ENCODE peak calls at places on chromosomes 11 and 22, in eight cellular contexts. One of them, this sample, is unnamed. For H3K36me3, the result is how much of the 10 kb centered on the place peaks cover.

GRCh38 chr11:88604255-88604654 is 266.7 kb upstream of the CTSC start:
- DNase-seq in GM23338: no peak
- DNase-seq in hepatocyte: no peak
- DNase-seq in OCI-LY7: no peak
- DNase-seq in PC-3: peak
- DNase-seq in MM.1S: no peak
- DNase-seq in GM23248: peak
- DNase-seq in HCT116: no peak
- DNase-seq in this sample: no peak

GRCh38 chr22:40400173-40400572 is 29.8 kb downstream of the SGSM3 start:
- DNase-seq in OCI-LY7: peak
- DNase-seq in GM23338: no peak
- DNase-seq in MM.1S: no peak
- DNase-seq in GM23248: no peak
- DNase-seq in HCT116: no peak
- DNase-seq in PC-3: no peak
- DNase-seq in hepatocyte: no peak
- DNase-seq in this sample: no peak

GRCh38 chr22:30949934-30950660 is 18.5 kb downstream of the MORC2 start:
- DNase-seq in PC-3: no peak
- DNase-seq in GM23338: no peak
- DNase-seq in hepatocyte: no peak
- DNase-seq in GM23248: no peak
- DNase-seq in HCT116: no peak
- DNase-seq in MM.1S: no peak
- DNase-seq in OCI-LY7: no peak
- DNase-seq in this sample: no peak

GRCh38 chr22:43207386-43207785 is 20.5 kb upstream of the TTLL12 start:
- DNase-seq in GM23338: no peak
- DNase-seq in OCI-LY7: no peak
- DNase-seq in hepatocyte: no peak
- DNase-seq in PC-3: no peak
- DNase-seq in HCT116: no peak
- DNase-seq in MM.1S: no peak
- DNase-seq in GM23248: no peak
- DNase-seq in this sample: no peak

GRCh38 chr11:1889527-1889930 is 2.2 kb downstream of the PRR33 start:
- DNase-seq in OCI-LY7: no peak
- DNase-seq in GM23338: no peak
- DNase-seq in hepatocyte: no peak
- DNase-seq in PC-3: no peak
- DNase-seq in GM23248: no peak
- DNase-seq in MM.1S: no peak
- DNase-seq in HCT116: no peak
- DNase-seq in this sample: no peak

GRCh38 chr11:117171007-117171647 is 7.4 kb upstream of the SIDT2 start:
- DNase-seq in GM23248: no peak
- DNase-seq in PC-3: no peak
- DNase-seq in hepatocyte: no peak
- DNase-seq in MM.1S: no peak
- DNase-seq in HCT116: no peak
- DNase-seq in OCI-LY7: no peak
- DNase-seq in GM23338: no peak
- DNase-seq in this sample: no peak

GRCh38 chr11:10413268-10413667 is 41.8 kb upstream of the AMPD3 start:
- DNase-seq in PC-3: peak
- DNase-seq in MM.1S: peak
- DNase-seq in GM23248: no peak
- DNase-seq in GM23338: no peak
- DNase-seq in hepatocyte: no peak
- DNase-seq in HCT116: peak
- DNase-seq in OCI-LY7: peak
- DNase-seq in this sample: no peak

GRCh38 chr22:40156001-40156516 is 21.7 kb upstream of the TNRC6B start:
- DNase-seq in GM23338: peak
- DNase-seq in HCT116: peak
- DNase-seq in PC-3: peak
- DNase-seq in hepatocyte: peak
- DNase-seq in OCI-LY7: no peak
- DNase-seq in GM23248: peak
- DNase-seq in MM.1S: peak
- DNase-seq in this sample: no peak

GRCh38 chr11:46680815-46681214 is 19.6 kb downstream of the ARHGAP1 start:
- DNase-seq in HCT116: no peak
- DNase-seq in hepatocyte: no peak
- DNase-seq in GM23338: no peak
- DNase-seq in OCI-LY7: no peak
- DNase-seq in GM23248: no peak
- DNase-seq in PC-3: no peak
- DNase-seq in MM.1S: no peak
- DNase-seq in this sample: no peak

GRCh38 chr11:65559951-65560537 is 1.9 kb upstream of the LTBP3 start:
- DNase-seq in HCT116: peak
- DNase-seq in MM.1S: no peak
- DNase-seq in GM23248: peak
- DNase-seq in PC-3: peak
- DNase-seq in OCI-LY7: no peak
- DNase-seq in hepatocyte: peak
- DNase-seq in GM23338: no peak
- DNase-seq in this sample: no peak

GRCh38 chr11:11940551-11940950 is 67.9 kb downstream of the DKK3 start:
- DNase-seq in GM23248: no peak
- DNase-seq in MM.1S: no peak
- DNase-seq in hepatocyte: no peak
- DNase-seq in HCT116: no peak
- DNase-seq in GM23338: peak
- DNase-seq in OCI-LY7: no peak
- DNase-seq in PC-3: no peak
- DNase-seq in this sample: peak

GRCh38 chr22:36022162-36022561 is 6.5 kb downstream of the RBFOX2 start:
- DNase-seq in MM.1S: peak
- DNase-seq in GM23248: peak
- DNase-seq in PC-3: no peak
- DNase-seq in OCI-LY7: no peak
- DNase-seq in GM23338: no peak
- DNase-seq in HCT116: no peak
- DNase-seq in hepatocyte: no peak
- DNase-seq in this sample: no peak

GRCh38 chr22:28594076-28594783 is 85.4 kb downstream of the TTC28 start:
- DNase-seq in PC-3: no peak
- DNase-seq in OCI-LY7: no peak
- DNase-seq in hepatocyte: no peak
- DNase-seq in GM23248: no peak
- DNase-seq in GM23338: no peak
- DNase-seq in MM.1S: no peak
- DNase-seq in HCT116: no peak
- DNase-seq in this sample: no peak

GRCh38 chr11:32099516-32099915 is 8.6 kb downstream of the RCN1 start:
- DNase-seq in HCT116: no peak
- DNase-seq in hepatocyte: no peak
- DNase-seq in GM23248: no peak
- DNase-seq in OCI-LY7: no peak
- DNase-seq in GM23338: no peak
- DNase-seq in MM.1S: no peak
- DNase-seq in PC-3: no peak
- DNase-seq in this sample: no peak

GRCh38 chr22:29146101-29146560 is 59.6 kb upstream of the EMID1 start:
- DNase-seq in OCI-LY7: no peak
- DNase-seq in HCT116: no peak
- DNase-seq in GM23338: no peak
- DNase-seq in hepatocyte: no peak
- DNase-seq in PC-3: no peak
- DNase-seq in GM23248: no peak
- DNase-seq in MM.1S: no peak
- DNase-seq in this sample: no peak

GRCh38 chr22:42786606-42787356 is 66.1 kb upstream of the A4GALT start:
- DNase-seq in HCT116: no peak
- DNase-seq in GM23248: no peak
- DNase-seq in hepatocyte: no peak
- DNase-seq in PC-3: no peak
- DNase-seq in GM23338: no peak
- DNase-seq in MM.1S: no peak
- DNase-seq in OCI-LY7: no peak
- DNase-seq in this sample: no peak

GRCh38 chr11:111851636-111852035 is 19.7 kb downstream of the ALG9 start:
- DNase-seq in hepatocyte: peak
- DNase-seq in OCI-LY7: peak
- DNase-seq in MM.1S: no peak
- DNase-seq in PC-3: peak
- DNase-seq in HCT116: no peak
- DNase-seq in GM23248: peak
- DNase-seq in GM23338: peak
- DNase-seq in this sample: peak

GRCh38 chr11:109984634-109985289 is 108.4 kb upstream of the ZC3H12C start:
- DNase-seq in MM.1S: peak
- DNase-seq in GM23338: no peak
- DNase-seq in OCI-LY7: peak
- DNase-seq in HCT116: no peak
- DNase-seq in PC-3: peak
- DNase-seq in GM23248: no peak
- DNase-seq in hepatocyte: no peak
- DNase-seq in this sample: no peak

GRCh38 chr22:21641417-21641794 is 696 bp upstream of the SDF2L1 start:
- DNase-seq in MM.1S: no peak
- DNase-seq in PC-3: peak
- DNase-seq in hepatocyte: peak
- DNase-seq in HCT116: no peak
- DNase-seq in OCI-LY7: no peak
- DNase-seq in GM23338: peak
- DNase-seq in GM23248: peak
- DNase-seq in this sample: peak

GRCh38 chr11:67006029-67006884 is 16.7 kb upstream of the SYT12 start:
- DNase-seq in PC-3: peak
- DNase-seq in hepatocyte: no peak
- DNase-seq in OCI-LY7: peak
- DNase-seq in GM23338: peak
- DNase-seq in HCT116: peak
- DNase-seq in GM23248: peak
- DNase-seq in MM.1S: peak
- DNase-seq in this sample: peak
- TF ChIP-seq EZH2phosphoT487 in PC-3: no peak
- TF ChIP-seq EZH2phosphoT487 in hepatocyte: no peak
- TF ChIP-seq EZH2phosphoT487 in OCI-LY7: no peak
- TF ChIP-seq EZH2phosphoT487 in GM23338: no peak
- TF ChIP-seq EZH2phosphoT487 in HCT116: no peak
- TF ChIP-seq EZH2phosphoT487 in GM23248: no peak
- TF ChIP-seq EZH2phosphoT487 in MM.1S: no peak
- TF ChIP-seq EZH2phosphoT487 in this sample: no peak

DNA sequence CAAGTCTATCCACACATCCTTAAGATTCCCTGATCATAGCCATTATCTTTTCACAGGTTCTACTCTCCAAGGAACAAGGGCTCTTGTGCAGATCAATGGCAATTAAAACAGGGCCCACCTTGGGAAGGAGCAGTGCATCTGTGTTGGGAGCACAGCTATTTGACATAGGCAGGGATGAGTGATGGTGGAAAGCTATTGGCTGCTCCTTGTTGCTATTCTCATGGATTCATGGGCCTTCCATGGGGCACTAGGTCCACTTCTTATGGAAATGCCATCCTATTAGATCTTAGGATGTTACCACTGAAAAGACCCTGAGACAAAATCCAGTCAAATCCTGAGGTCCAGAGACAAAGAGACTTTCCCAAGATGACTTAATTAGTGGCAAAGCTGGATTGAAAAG is 148.6 kb upstream of the MTNR1B start:
- DNase-seq in HCT116: no peak
- DNase-seq in OCI-LY7: no peak
- DNase-seq in GM23338: no peak
- DNase-seq in GM23248: no peak
- DNase-seq in hepatocyte: no peak
- DNase-seq in PC-3: no peak
- DNase-seq in MM.1S: no peak
- DNase-seq in this sample: no peak
- H3K27ac ChIP-seq in HCT116: no peak
- H3K27ac ChIP-seq in OCI-LY7: no peak
- H3K27ac ChIP-seq in GM23338: no peak
- H3K27ac ChIP-seq in GM23248: no peak
- H3K27ac ChIP-seq in hepatocyte: no peak
- H3K27ac ChIP-seq in PC-3: no peak
- H3K27ac ChIP-seq in MM.1S: no peak
- H3K27ac ChIP-seq in this sample: no peak

GRCh38 chr11:70440206-70440605 is 41.9 kb downstream of the CTTN start:
- DNase-seq in hepatocyte: no peak
- DNase-seq in OCI-LY7: no peak
- DNase-seq in MM.1S: no peak
- DNase-seq in PC-3: no peak
- DNase-seq in GM23248: no peak
- DNase-seq in HCT116: no peak
- DNase-seq in GM23338: no peak
- DNase-seq in this sample: no peak
- H3K36me3 ChIP-seq in hepatocyte: under half
- H3K36me3 ChIP-seq in OCI-LY7: under half
- H3K36me3 ChIP-seq in MM.1S: under half
- H3K36me3 ChIP-seq in PC-3: under half
- H3K36me3 ChIP-seq in GM23248: under half
- H3K36me3 ChIP-seq in HCT116: under half
- H3K36me3 ChIP-seq in GM23338: under half
- H3K36me3 ChIP-seq in this sample: under half

GRCh38 chr22:49855491-49855911 is 1.9 kb downstream of the ZBED4 start:
- DNase-seq in MM.1S: no peak
- DNase-seq in HCT116: no peak
- DNase-seq in GM23338: no peak
- DNase-seq in OCI-LY7: no peak
- DNase-seq in PC-3: peak
- DNase-seq in GM23248: peak
- DNase-seq in hepatocyte: peak
- DNase-seq in this sample: no peak
- TF ChIP-seq EZH2phosphoT487 in MM.1S: no peak
- TF ChIP-seq EZH2phosphoT487 in HCT116: no peak
- TF ChIP-seq EZH2phosphoT487 in GM23338: no peak
- TF ChIP-seq EZH2phosphoT487 in OCI-LY7: no peak
- TF ChIP-seq EZH2phosphoT487 in PC-3: no peak
- TF ChIP-seq EZH2phosphoT487 in GM23248: no peak
- TF ChIP-seq EZH2phosphoT487 in hepatocyte: no peak
- TF ChIP-seq EZH2phosphoT487 in this sample: no peak

This sample was measured in neural progenitor cell.